ENCODE peak calls at places on chromosomes 2 and 18, in seven cellular contexts. Q, L, F, C, G, D and Y are unnamed samples.

GRCh38 chr2:52416340-52416739 is 1351.3 kb upstream of the CHAC2 start:
- DNase-seq in Q (peak; percentile 47), L (no peak), F (no peak), C (no peak), G (peak; percentile 7), D (peak; percentile 16), Y (no peak)

GRCh38 chr2:37376421-37377186 is 32.2 kb downstream of the QPCT start:
- DNase-seq in Q (peak; percentile 95), L (no peak), F (no peak), C (peak; percentile 84), G (no peak), D (peak; percentile 95), Y (no peak)

GRCh38 chr2:648476-649424 is 28.5 kb downstream of the TMEM18 start:
- DNase-seq in Q (no peak), L (no peak), F (no peak), C (no peak), G (no peak), D (no peak), Y (no peak)

GRCh38 chr2:181066333-181066732 is 85.9 kb downstream of the UBE2E3 start:
- DNase-seq in Q (no peak), L (no peak), F (no peak), C (no peak), G (no peak), D (no peak), Y (no peak)

GRCh38 chr2:1509271-1509995 is 96.2 kb downstream of the TPO start:
- DNase-seq in Q (no peak), L (no peak), F (no peak), C (no peak), G (no peak), D (no peak), Y (no peak)

GRCh38 chr2:72527424-72527823 is 298.4 kb downstream of the EXOC6B start:
- DNase-seq in Q (no peak), L (no peak), F (no peak), C (peak; percentile 41), G (no peak), D (peak; percentile 30), Y (no peak)

GRCh38 chr2:6917761-6918421 is 679 bp downstream of the RNF144A start:
- DNase-seq in Q (no peak), L (peak; percentile 91), F (no peak), C (no peak), G (no peak), D (no peak), Y (no peak)

GRCh38 chr2:72895759-72896281 is 8.6 kb downstream of the SPR start:
- DNase-seq in Q (peak; percentile 47), L (no peak), F (no peak), C (peak; percentile 79), G (no peak), D (peak; percentile 78), Y (no peak)

GRCh38 chr18:41113885-41114482 is 841.0 kb upstream of the PIK3C3 start:
- DNase-seq in Q (peak; percentile 6), L (no peak), F (peak; percentile 56), C (peak; percentile 81), G (no peak), D (peak; percentile 53), Y (peak; percentile 40)

GRCh38 chr2:232876071-232876977 is 6.3 kb downstream of the SNORC start:
- DNase-seq in Q (peak; percentile 80), L (no peak), F (no peak), C (no peak), G (no peak), D (no peak), Y (no peak)
- TF ChIP-seq CTCF in Q (peak; percentile 10), L (no peak), F (peak; percentile 48), C (no peak), G (no peak), D (peak; percentile 12), Y (no peak)

GRCh38 chr2:241728627-241729026 is 5.8 kb upstream of the D2HGDH start:
- DNase-seq in Q (no peak), L (peak; percentile 71), F (no peak), C (peak; percentile 13), G (no peak), D (no peak), Y (no peak)

GRCh38 chr2:241724975-241725870 is 9.2 kb upstream of the D2HGDH start:
- DNase-seq in Q (no peak), L (no peak), F (no peak), C (no peak), G (no peak), D (no peak), Y (no peak)

GRCh38 chr2:241729868-241730267 is 4.6 kb upstream of the D2HGDH start:
- DNase-seq in Q (no peak), L (no peak), F (no peak), C (no peak), G (no peak), D (no peak), Y (no peak)

GRCh38 chr2:241726459-241726858 is 8.0 kb upstream of the D2HGDH start:
- DNase-seq in Q (no peak), L (no peak), F (no peak), C (no peak), G (no peak), D (no peak), Y (no peak)

GRCh38 chr2:241728000-241728399 is 6.4 kb upstream of the D2HGDH start:
- DNase-seq in Q (no peak), L (no peak), F (no peak), C (no peak), G (no peak), D (no peak), Y (no peak)
- H3K4me3 ChIP-seq in Q (no peak overlapping the region), L (no peak overlapping the region), F (no peak overlapping the region), C (no peak overlapping the region), G (no peak overlapping the region), D (no peak overlapping the region), Y (no peak overlapping the region)

GRCh38 chr18:1511619-1512311 is 607.1 kb downstream of the ADCYAP1 start:
- DNase-seq in Q (no peak), L (no peak), F (no peak), C (no peak), G (no peak), D (peak; percentile 5), Y (no peak)

GRCh38 chr18:1510542-1511179 is 606.0 kb downstream of the ADCYAP1 start:
- DNase-seq in Q (no peak), L (no peak), F (no peak), C (no peak), G (no peak), D (no peak), Y (no peak)

GRCh38 chr18:1513519-1513918 is 608.8 kb downstream of the ADCYAP1 start:
- DNase-seq in Q (peak; percentile 58), L (no peak), F (no peak), C (no peak), G (no peak), D (no peak), Y (no peak)
- TF ChIP-seq CTCF in Q (peak; percentile 67), L (no peak), F (no peak), C (no peak), G (no peak), D (no peak), Y (no peak)

GRCh38 chr2:202015471-202015870 is 18.2 kb upstream of the FZD7 start:
- DNase-seq in Q (no peak), L (no peak), F (no peak), C (no peak), G (no peak), D (no peak), Y (no peak)
- H3K4me3 ChIP-seq in Q (no peak overlapping the region), L (no peak overlapping the region), F (no peak overlapping the region), C (no peak overlapping the region), G (no peak overlapping the region), D (no peak overlapping the region), Y (no peak overlapping the region)

DNA sequence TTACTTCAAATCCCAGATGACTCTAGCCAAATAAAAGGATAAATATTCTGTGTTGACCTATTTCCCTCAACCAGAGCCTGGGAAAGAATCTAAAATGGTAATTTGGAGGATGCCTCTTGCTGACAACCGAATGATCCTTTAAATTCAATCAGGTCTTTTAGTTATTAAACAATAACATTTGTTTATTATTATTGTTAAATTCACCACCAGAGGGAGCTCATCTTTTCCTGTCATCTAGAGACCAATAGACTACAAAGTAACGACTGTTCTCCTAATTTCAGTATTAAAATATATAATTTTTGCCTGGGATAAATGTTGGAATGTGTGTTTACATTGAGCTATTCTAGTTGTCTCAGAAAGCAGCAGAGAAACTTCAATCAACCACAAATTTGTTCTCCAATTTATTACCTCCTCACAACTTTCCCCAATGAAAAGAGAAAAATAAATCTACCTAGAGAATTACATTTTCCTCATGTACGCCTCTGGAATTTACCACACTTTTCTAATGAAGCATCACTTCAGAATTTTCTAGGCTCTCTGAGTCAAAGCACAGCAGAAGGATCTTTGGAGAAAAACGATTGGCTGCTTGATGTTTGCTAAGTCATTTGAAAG is 142.7 kb downstream of the SCG2 start:
- DNase-seq in Q (peak; percentile 62), L (no peak), F (no peak), C (peak; percentile 50), G (no peak), D (peak; percentile 57), Y (no peak)
- TF ChIP-seq CTCF in Q (peak; percentile 66), L (no peak), F (no peak), C (peak; percentile 26), G (peak; percentile 34), D (peak; percentile 35), Y (no peak)

GRCh38 chr18:79615586-79615985 is 64.0 kb upstream of the CTDP1 start:
- DNase-seq in Q (no peak), L (peak; percentile 36), F (no peak), C (no peak), G (no peak), D (no peak), Y (no peak)

GRCh38 chr18:79615091-79615490 is 64.5 kb upstream of the CTDP1 start:
- DNase-seq in Q (no peak), L (peak; percentile 42), F (no peak), C (no peak), G (no peak), D (no peak), Y (no peak)

GRCh38 chr18:79617521-79618500 is 61.8 kb upstream of the CTDP1 start:
- DNase-seq in Q (no peak), L (peak; percentile 70), F (no peak), C (no peak), G (no peak), D (no peak), Y (no peak)

GRCh38 chr18:79614211-79615028 is 65.2 kb upstream of the CTDP1 start:
- DNase-seq in Q (no peak), L (peak; percentile 69), F (no peak), C (no peak), G (no peak), D (no peak), Y (no peak)

DNA sequence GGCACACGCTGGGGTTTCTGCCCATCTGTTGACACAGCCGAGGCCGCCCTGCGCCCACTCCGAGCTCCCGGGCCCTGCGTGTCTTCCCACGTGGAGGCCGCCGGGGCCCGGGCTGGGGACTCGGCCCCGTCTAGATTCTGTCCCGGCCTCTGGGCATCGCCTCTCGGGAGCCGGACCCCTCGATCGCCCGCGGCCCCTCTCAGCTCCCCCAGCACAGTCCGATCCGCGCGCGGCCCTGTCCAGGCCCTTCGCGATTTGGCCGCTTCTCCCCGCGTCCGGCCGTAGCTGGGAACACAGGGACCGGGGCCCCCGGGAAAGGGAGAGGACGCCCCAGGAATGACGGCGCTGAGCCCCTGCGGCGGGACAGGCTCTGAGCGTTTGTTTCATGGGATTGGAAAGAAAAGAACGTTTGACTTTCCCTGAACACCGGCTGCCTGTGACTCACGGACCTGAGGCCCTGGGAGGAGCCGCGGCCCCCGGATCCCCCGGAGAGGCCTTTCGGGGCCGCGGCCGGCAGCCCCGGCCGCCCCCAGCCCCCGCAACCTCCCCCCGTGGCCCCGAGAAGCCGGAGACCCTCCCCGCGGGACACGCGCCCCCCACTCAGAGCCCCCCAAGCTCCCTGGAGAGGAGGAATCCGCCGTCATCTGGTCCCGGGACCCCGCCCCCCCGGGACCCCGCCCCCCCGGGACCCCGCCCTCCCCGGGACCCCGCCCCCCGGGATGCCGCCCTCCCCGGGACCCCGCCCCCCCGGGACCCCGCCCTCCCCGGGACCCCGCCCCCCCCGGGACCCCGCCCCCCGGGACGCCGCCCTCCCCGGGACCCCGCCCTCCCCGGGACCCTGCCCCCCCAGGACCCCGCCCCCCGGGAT is 62.7 kb upstream of the CTDP1 start:
- DNase-seq in Q (no peak), L (peak; percentile 67), F (no peak), C (peak; percentile 16), G (no peak), D (no peak), Y (no peak)
- H3K4me3 ChIP-seq in Q (no peak overlapping the region), L (peak overlapping the region; percentile 48), F (peak overlapping the region; percentile 18), C (no peak overlapping the region), G (no peak overlapping the region), D (peak overlapping the region; percentile 22), Y (peak overlapping the region; percentile 35)